ENCODE peak calls at places on chromosomes 2 and 18, in four cellular contexts. W is GM23248, E is SK-N-SH, F is neural progenitor cell. C is an unnamed sample.

GRCh38 chr2:12918841-12919445 is 202.2 kb downstream of the TRIB2 start:
- DNase-seq in F (no peak), W (peak; percentile 94), E (no peak), C (no peak)

GRCh38 chr2:119838179-119838578 is 78.5 kb downstream of the PTPN4 start:
- DNase-seq in E (no peak), W (no peak), F (no peak), C (no peak)

GRCh38 chr2:102076512-102076911 is 66.0 kb upstream of the IL1R1 start:
- DNase-seq in W (no peak), F (no peak), E (no peak), C (no peak)

GRCh38 chr18:61833978-61834377 is 58.8 kb downstream of the RNF152 start:
- DNase-seq in W (peak; percentile 19), E (no peak), F (no peak), C (no peak)

GRCh38 chr2:30708491-30709290 is 98.6 kb downstream of the CAPN13 start:
- DNase-seq in F (no peak), E (no peak), W (peak; percentile 51), C (no peak)

GRCh38 chr2:130352229-130352628 is 3.6 kb upstream of the PTPN18 start:
- DNase-seq in E (no peak), W (no peak), F (peak; percentile 86), C (no peak)

GRCh38 chr18:79629249-79629558 is 50.4 kb upstream of the CTDP1 start:
- DNase-seq in F (no peak), E (no peak), W (no peak), C (no peak)

GRCh38 chr2:179850188-179850587 is 11.2 kb downstream of the ZNF385B start:
- DNase-seq in F (no peak), E (no peak), W (peak; percentile 73), C (no peak)

DNA sequence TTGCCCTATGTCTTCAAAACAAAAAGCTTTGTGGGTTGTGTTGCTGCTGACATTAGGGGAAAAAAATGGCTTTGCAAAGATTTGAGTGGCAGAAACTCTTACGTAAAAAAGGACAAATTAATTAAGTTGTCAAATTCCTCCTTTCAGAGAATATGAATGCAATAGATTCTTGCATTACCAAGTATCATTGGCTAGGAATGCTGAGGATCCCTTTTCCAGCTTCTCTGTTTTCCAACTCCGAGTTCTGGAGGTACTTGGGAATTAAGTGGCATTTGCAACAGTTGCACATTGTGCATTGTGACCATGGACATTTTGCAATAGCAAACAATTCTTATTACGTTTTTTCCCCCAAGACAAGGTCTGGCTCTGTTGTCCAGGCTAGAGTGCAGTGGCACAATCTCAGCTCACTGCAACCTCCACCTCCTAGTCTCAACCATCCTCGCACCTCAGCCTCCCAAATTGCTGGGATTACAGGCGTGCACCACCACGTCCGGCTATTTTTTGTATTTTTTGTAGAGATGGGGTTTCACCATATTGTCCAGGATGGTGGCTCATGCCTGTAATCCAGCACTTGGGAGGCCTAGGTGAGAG is 29.9 kb upstream of the PPP1CB start:
- DNase-seq in F (no peak), E (no peak), W (no peak), C (no peak)
- H3K4me1 ChIP-seq in F (peaks cover 5% of the 10 kb centered on the region), E (peaks cover 9% of the 10 kb centered on the region), W (peaks cover 12% of the 10 kb centered on the region), C (no peaks in the 10 kb centered on the region)

DNA sequence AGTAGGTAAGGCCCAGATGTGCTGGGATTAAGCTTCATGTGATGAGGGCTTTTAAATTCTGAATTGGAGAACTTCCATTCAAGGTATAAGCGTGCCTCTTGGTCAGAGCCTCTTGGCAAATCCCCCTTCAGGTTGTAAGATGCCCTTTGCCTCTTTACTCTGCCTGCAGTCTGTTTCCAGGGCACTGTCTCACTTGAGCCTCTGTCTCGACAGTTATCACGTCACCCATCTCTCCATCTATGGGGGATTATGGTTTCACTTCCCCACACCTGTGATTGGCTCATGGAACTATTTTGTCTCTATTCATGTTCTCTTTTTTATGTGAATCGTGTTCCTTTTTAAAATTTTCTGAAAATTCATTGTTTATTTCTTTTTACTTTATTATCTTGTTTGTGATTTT is 51.7 kb downstream of the COA5 start:
- DNase-seq in E (no peak), W (no peak), F (no peak), C (no peak)
- H3K9ac ChIP-seq in E (no peak overlapping the region), W (no peak overlapping the region), F (no peak overlapping the region), C (no peak overlapping the region)

GRCh38 chr2:23213196-23213595 is 171.8 kb upstream of the KLHL29 start:
- DNase-seq in F (no peak), W (no peak), E (no peak), C (no peak)
- TF ChIP-seq EZH2phosphoT487 in F (no peak), W (no peak), E (no peak), C (no peak)

GRCh38 chr18:49845629-49846252 is 32.4 kb upstream of the ACAA2 start:
- DNase-seq in E (peak; percentile 46), F (peak; percentile 35), W (peak; percentile 12), C (no peak)

GRCh38 chr18:49843778-49844625 is 30.7 kb upstream of the ACAA2 start:
- DNase-seq in W (no peak), E (no peak), F (no peak), C (peak; percentile 66)

GRCh38 chr18:49843131-49843530 is 29.8 kb upstream of the ACAA2 start:
- DNase-seq in F (no peak), E (no peak), W (no peak), C (no peak)

GRCh38 chr18:49846263-49846662 is 32.9 kb upstream of the ACAA2 start:
- DNase-seq in W (peak; percentile 87), F (no peak), E (peak; percentile 36), C (no peak)

DNA sequence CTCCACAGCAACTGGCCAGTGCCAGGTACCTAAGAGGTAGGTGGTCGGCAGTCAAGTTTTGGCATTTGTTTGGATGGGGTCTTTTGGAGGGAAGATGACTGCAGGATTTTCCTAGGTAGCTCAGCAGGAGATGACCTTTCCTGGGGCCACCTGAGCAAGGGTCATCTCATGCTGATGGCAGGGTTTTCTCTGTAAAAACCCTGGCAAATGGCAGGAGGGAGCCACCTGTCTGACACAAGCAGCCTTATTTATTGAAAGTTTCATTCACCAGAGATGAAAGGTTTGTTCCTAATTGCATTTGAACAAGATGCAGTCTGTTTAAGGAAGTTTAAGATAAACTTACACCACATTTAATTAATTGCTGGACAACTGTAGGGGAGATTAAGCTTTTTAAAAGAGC is 31.6 kb upstream of the ACAA2 start:
- DNase-seq in F (no peak), W (no peak), E (no peak), C (no peak)
- H3K4me1 ChIP-seq in F (peaks cover 27% of the 10 kb centered on the region), W (peaks cover 17% of the 10 kb centered on the region), E (peaks cover 2% of the 10 kb centered on the region), C (peaks cover 26% of the 10 kb centered on the region)

GRCh38 chr2:118774458-118775133 is 72.9 kb downstream of the EN1 start:
- DNase-seq in W (peak; percentile 85), F (peak; percentile 91), E (peak; percentile 75), C (peak; percentile 71)
- H3K9ac ChIP-seq in W (peak overlapping the region; percentile 69), F (no peak overlapping the region), E (no peak overlapping the region), C (peak overlapping the region; percentile 48)

DNA sequence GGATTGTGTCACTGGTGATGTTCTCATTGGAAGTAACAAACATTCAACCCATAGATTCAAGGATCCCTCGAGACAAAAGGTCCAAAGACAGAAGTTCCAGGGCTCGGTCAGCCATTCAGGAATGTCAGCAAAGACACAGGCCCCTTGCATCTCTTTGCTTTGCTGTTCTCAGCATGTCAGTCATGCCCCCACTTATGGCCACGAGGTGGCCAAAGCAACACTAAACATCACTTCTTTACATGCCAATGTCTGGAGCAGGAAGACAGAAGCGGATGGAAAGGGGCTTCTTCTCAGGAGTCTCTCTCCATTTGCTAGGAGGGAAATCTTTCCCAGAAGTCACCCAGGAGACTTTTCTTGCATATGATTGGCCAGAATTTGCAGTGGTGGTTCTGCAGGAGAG is 191.6 kb upstream of the SP5 start:
- DNase-seq in W (no peak), F (no peak), E (no peak), C (no peak)
- TF ChIP-seq EZH2phosphoT487 in W (no peak), F (no peak), E (no peak), C (no peak)

GRCh38 chr18:58190842-58191530 is 147.0 kb downstream of the NEDD4L start:
- DNase-seq in E (peak; percentile 39), F (no peak), W (peak; percentile 24), C (no peak)
- H3K4me1 ChIP-seq in E (peaks cover 19% of the 10 kb centered on the region), F (peaks cover 22% of the 10 kb centered on the region), W (peaks cover 25% of the 10 kb centered on the region), C (no peaks in the 10 kb centered on the region)